ENCODE peak calls at places on chromosome 20, in four cellular contexts. One of them, this sample, is unnamed.

GRCh38 chr20:3172933-3173581 is at the start of gene LZTS3:
- DNase-seq in K562: peak
- DNase-seq in HepG2: peak
- DNase-seq in GM12878: no peak
- DNase-seq in this sample: peak

GRCh38 chr20:4102381-4102780 is 87.0 kb upstream of the RNF24 start:
- DNase-seq in K562: no peak
- DNase-seq in HepG2: no peak
- DNase-seq in GM12878: no peak
- DNase-seq in this sample: no peak

GRCh38 chr20:52004720-52005119 is 186.9 kb downstream of the ZFP64 start:
- DNase-seq in K562: no peak
- DNase-seq in HepG2: no peak
- DNase-seq in GM12878: no peak
- DNase-seq in this sample: no peak

GRCh38 chr20:38222231-38222922 is 38.2 kb downstream of the KIAA1755 start:
- DNase-seq in K562: peak
- DNase-seq in HepG2: peak
- DNase-seq in GM12878: no peak
- DNase-seq in this sample: peak

GRCh38 chr20:51800132-51800721 is 2.1 kb downstream of the SALL4 start:
- DNase-seq in K562: peak
- DNase-seq in HepG2: peak
- DNase-seq in GM12878: no peak
- DNase-seq in this sample: peak

GRCh38 chr20:47785900-47786762 is 850 bp upstream of the SULF2 start:
- DNase-seq in K562: peak
- DNase-seq in HepG2: peak
- DNase-seq in GM12878: no peak
- DNase-seq in this sample: peak

GRCh38 chr20:36144336-36144735 is 10.2 kb upstream of the EPB41L1 start:
- DNase-seq in K562: no peak
- DNase-seq in HepG2: no peak
- DNase-seq in GM12878: no peak
- DNase-seq in this sample: no peak

GRCh38 chr20:60453847-60454246 is 495.6 kb downstream of the CDH26 start:
- DNase-seq in K562: no peak
- DNase-seq in HepG2: no peak
- DNase-seq in GM12878: no peak
- DNase-seq in this sample: peak

GRCh38 chr20:4702562-4703280 is 19.0 kb upstream of the PRND start:
- DNase-seq in K562: no peak
- DNase-seq in HepG2: no peak
- DNase-seq in GM12878: no peak
- DNase-seq in this sample: no peak

GRCh38 chr20:56362833-56363413 is 4.1 kb downstream of the FAM210B start:
- DNase-seq in K562: peak
- DNase-seq in HepG2: no peak
- DNase-seq in GM12878: no peak
- DNase-seq in this sample: no peak

GRCh38 chr20:41344938-41345728 is 4.5 kb downstream of the LPIN3 start:
- DNase-seq in K562: no peak
- DNase-seq in HepG2: no peak
- DNase-seq in GM12878: no peak
- DNase-seq in this sample: no peak

GRCh38 chr20:37095108-37095608 is 639 bp downstream of the RBL1 start:
- DNase-seq in K562: peak
- DNase-seq in HepG2: peak
- DNase-seq in GM12878: no peak
- DNase-seq in this sample: peak

GRCh38 chr20:61372151-61373054 is 120.3 kb downstream of the CDH4 start:
- DNase-seq in K562: no peak
- DNase-seq in HepG2: no peak
- DNase-seq in GM12878: no peak
- DNase-seq in this sample: no peak

GRCh38 chr20:58892126-58892931 is 39.8 kb downstream of the GNAS start:
- DNase-seq in K562: peak
- DNase-seq in HepG2: peak
- DNase-seq in GM12878: no peak
- DNase-seq in this sample: peak

GRCh38 chr20:2292711-2293110 is 3.1 kb upstream of the TGM3 start:
- DNase-seq in K562: no peak
- DNase-seq in HepG2: no peak
- DNase-seq in GM12878: no peak
- DNase-seq in this sample: no peak

GRCh38 chr20:10217517-10218410 is 866 bp upstream of the SNAP25 start:
- DNase-seq in K562: no peak
- DNase-seq in HepG2: no peak
- DNase-seq in GM12878: no peak
- DNase-seq in this sample: peak

GRCh38 chr20:31490752-31491151 is 15.7 kb downstream of the REM1 start:
- DNase-seq in K562: no peak
- DNase-seq in HepG2: no peak
- DNase-seq in GM12878: no peak
- DNase-seq in this sample: no peak

GRCh38 chr20:58783515-58783914 is 67.2 kb downstream of the GNAS-AS1 start:
- DNase-seq in K562: no peak
- DNase-seq in HepG2: no peak
- DNase-seq in GM12878: no peak
- DNase-seq in this sample: no peak

GRCh38 chr20:48785801-48786200 is 42.0 kb downstream of the PREX1 start:
- DNase-seq in K562: no peak
- DNase-seq in HepG2: no peak
- DNase-seq in GM12878: no peak
- DNase-seq in this sample: no peak

GRCh38 chr20:18056174-18057105 is 1.3 kb downstream of the OVOL2 start:
- DNase-seq in K562: no peak
- DNase-seq in HepG2: no peak
- DNase-seq in GM12878: no peak
- DNase-seq in this sample: no peak

GRCh38 chr20:39897781-39898466 is 791.1 kb downstream of the MAFB start:
- DNase-seq in K562: no peak
- DNase-seq in HepG2: no peak
- DNase-seq in GM12878: no peak
- DNase-seq in this sample: no peak

DNA sequence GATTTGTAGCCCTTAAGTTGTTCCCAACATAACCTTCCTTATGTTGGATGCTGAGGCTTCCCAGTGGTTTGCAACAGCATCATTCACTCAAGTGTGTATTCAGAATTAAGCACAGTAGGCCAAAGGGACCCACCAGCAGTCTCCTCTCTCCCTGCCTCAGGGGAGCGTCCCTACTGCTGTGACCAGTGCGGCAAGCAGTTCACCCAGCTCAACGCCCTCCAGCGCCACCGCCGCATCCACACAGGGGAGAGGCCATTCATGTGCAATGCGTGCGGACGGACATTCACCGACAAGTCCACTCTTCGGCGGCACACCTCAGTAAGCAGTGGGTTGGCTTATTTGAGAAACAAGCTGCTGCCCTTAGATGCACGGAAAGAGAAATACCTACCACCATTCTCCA is 7.4 kb downstream of the GZF1 start:
- DNase-seq in K562: no peak
- DNase-seq in HepG2: no peak
- DNase-seq in GM12878: no peak
- DNase-seq in this sample: no peak
- TF ChIP-seq TARDBP in K562: no peak
- TF ChIP-seq TARDBP in HepG2: no peak
- TF ChIP-seq TARDBP in GM12878: no peak
- TF ChIP-seq TARDBP in this sample: no peak

DNA sequence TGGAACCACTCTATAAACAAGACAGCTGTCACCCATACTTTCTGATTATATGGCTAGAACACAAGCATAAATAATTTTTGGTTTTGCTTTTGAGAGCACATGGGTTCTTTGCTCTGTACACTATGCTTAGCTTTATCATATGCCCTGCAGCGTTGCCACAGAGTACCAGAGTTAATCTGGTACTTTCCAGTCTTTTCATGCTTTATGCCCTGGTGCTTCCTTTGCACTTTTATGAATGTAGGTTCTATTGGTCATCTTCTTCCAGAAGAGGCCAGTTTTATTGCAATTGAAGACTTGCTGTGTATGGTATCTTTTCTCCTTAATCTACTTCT is 20.8 kb downstream of the SHLD1 start:
- DNase-seq in K562: no peak
- DNase-seq in HepG2: no peak
- DNase-seq in GM12878: peak
- DNase-seq in this sample: no peak
- TF ChIP-seq TARDBP in K562: no peak
- TF ChIP-seq TARDBP in HepG2: no peak
- TF ChIP-seq TARDBP in GM12878: no peak
- TF ChIP-seq TARDBP in this sample: no peak

DNA sequence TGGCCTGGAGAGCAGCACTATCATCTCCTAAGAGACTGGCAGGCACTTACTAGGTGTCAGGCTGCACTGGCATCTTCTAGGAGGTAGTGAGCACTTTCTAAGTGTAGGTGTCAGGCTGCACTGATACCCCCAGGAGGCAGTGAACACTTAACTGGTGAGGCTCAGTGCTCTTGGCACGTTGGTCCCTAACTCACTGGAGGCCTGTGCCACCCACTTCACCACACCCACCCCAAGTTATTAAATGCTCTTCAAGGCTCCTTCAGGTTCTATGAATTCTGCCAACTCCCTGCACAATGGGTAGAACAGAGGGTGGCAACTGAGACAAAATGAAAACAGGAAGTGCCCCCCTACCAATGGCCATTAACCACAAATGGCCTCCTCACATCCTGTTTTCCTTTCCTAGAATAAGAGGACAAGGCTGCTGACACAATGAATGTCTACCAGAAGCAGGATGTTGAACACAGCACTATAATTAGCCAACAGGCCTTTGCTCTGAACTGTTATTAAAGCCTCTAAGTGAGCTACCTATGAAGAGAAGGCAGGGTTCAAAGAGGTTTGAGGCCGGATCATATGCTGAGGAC is 29.4 kb downstream of the NCOA5 start:
- DNase-seq in K562: no peak
- DNase-seq in HepG2: no peak
- DNase-seq in GM12878: peak
- DNase-seq in this sample: no peak
- TF ChIP-seq TARDBP in K562: no peak
- TF ChIP-seq TARDBP in HepG2: no peak
- TF ChIP-seq TARDBP in GM12878: no peak
- TF ChIP-seq TARDBP in this sample: no peak

GRCh38 chr20:8094845-8095244 is 37.2 kb upstream of the PLCB1 start:
- DNase-seq in K562: no peak
- DNase-seq in HepG2: peak
- DNase-seq in GM12878: no peak
- DNase-seq in this sample: no peak
- TF ChIP-seq TARDBP in K562: no peak
- TF ChIP-seq TARDBP in HepG2: no peak
- TF ChIP-seq TARDBP in GM12878: no peak
- TF ChIP-seq TARDBP in this sample: no peak

GRCh38 chr20:44910690-44911262 is 916 bp downstream of the PABPC1L start:
- DNase-seq in K562: peak
- DNase-seq in HepG2: peak
- DNase-seq in GM12878: no peak
- DNase-seq in this sample: no peak

GRCh38 chr20:44908987-44909871 is 631 bp upstream of the PABPC1L start:
- DNase-seq in K562: no peak
- DNase-seq in HepG2: no peak
- DNase-seq in GM12878: no peak
- DNase-seq in this sample: no peak

GRCh38 chr20:44909872-44910689 is at the start of gene PABPC1L:
- DNase-seq in K562: peak
- DNase-seq in HepG2: peak
- DNase-seq in GM12878: peak
- DNase-seq in this sample: peak

GRCh38 chr20:44912189-44912588 is 2.3 kb downstream of the PABPC1L start:
- DNase-seq in K562: no peak
- DNase-seq in HepG2: no peak
- DNase-seq in GM12878: no peak
- DNase-seq in this sample: no peak

GRCh38 chr20:44911264-44911921 is 1.5 kb downstream of the PABPC1L start:
- DNase-seq in K562: peak
- DNase-seq in HepG2: peak
- DNase-seq in GM12878: no peak
- DNase-seq in this sample: peak
- TF ChIP-seq TARDBP in K562: no peak
- TF ChIP-seq TARDBP in HepG2: peak
- TF ChIP-seq TARDBP in GM12878: no peak
- TF ChIP-seq TARDBP in this sample: no peak

GRCh38 chr20:33624399-33624798 is 37.7 kb upstream of the C20orf144 start:
- DNase-seq in K562: no peak
- DNase-seq in HepG2: no peak
- DNase-seq in GM12878: no peak
- DNase-seq in this sample: no peak
- TF ChIP-seq TARDBP in K562: no peak
- TF ChIP-seq TARDBP in HepG2: no peak
- TF ChIP-seq TARDBP in GM12878: no peak
- TF ChIP-seq TARDBP in this sample: no peak

GRCh38 chr20:43243672-43244269 is 54.1 kb upstream of the PTPRT start:
- DNase-seq in K562: no peak
- DNase-seq in HepG2: no peak
- DNase-seq in GM12878: no peak
- DNase-seq in this sample: no peak
- TF ChIP-seq TARDBP in K562: no peak
- TF ChIP-seq TARDBP in HepG2: no peak
- TF ChIP-seq TARDBP in GM12878: no peak
- TF ChIP-seq TARDBP in this sample: no peak

GRCh38 chr20:63836335-63837133 is 5.5 kb upstream of the ZBTB46 start:
- DNase-seq in K562: no peak
- DNase-seq in HepG2: no peak
- DNase-seq in GM12878: no peak
- DNase-seq in this sample: no peak
- TF ChIP-seq TARDBP in K562: no peak
- TF ChIP-seq TARDBP in HepG2: no peak
- TF ChIP-seq TARDBP in GM12878: no peak
- TF ChIP-seq TARDBP in this sample: no peak